ENCODE peak calls at places on chromosomes 5 and 9, in nine cellular contexts. L is tibial nerve, U is K562, F is ovary, G is pancreas, I is GM23248, A is coronary artery, E is kidney, V is thoracic aorta. J is an unnamed sample.

GRCh38 chr5:10668697-10669096 is 92.3 kb downstream of the DAP start:
- DNase-seq in I (peak), E (no peak), U (no peak), G (no peak), V (no peak), F (no peak), L (no peak), A (no peak), J (no peak)

GRCh38 chr5:95081500-95082355 is 203.2 kb downstream of the MCTP1 start:
- DNase-seq in F (no peak), U (no peak), I (peak), E (peak), V (no peak), A (no peak), L (peak), G (no peak), J (no peak)

GRCh38 chr5:141543053-141543452 is 54.2 kb downstream of the PCDHGC5 start:
- DNase-seq in F (no peak), U (no peak), E (no peak), I (no peak), L (no peak), G (no peak), V (no peak), A (no peak), J (no peak)

GRCh38 chr5:39376293-39376714 is 12.0 kb upstream of the C9 start:
- DNase-seq in U (peak), G (peak), F (no peak), A (no peak), I (peak), V (no peak), L (no peak), E (no peak), J (no peak)

GRCh38 chr5:137312060-137312459 is 187.1 kb downstream of the SPOCK1 start:
- DNase-seq in F (no peak), A (no peak), I (no peak), G (no peak), L (no peak), V (no peak), U (no peak), E (no peak), J (no peak)

GRCh38 chr5:151384106-151384505 is 36.7 kb upstream of the SLC36A2 start:
- DNase-seq in V (no peak), I (peak), U (no peak), A (no peak), F (no peak), L (no peak), G (no peak), E (no peak), J (no peak)

GRCh38 chr9:130336885-130337284 is 71.3 kb downstream of the HMCN2 start:
- DNase-seq in L (no peak), G (no peak), U (no peak), I (no peak), F (no peak), V (no peak), A (no peak), E (no peak), J (no peak)

GRCh38 chr9:134419684-134420076 is 93.4 kb downstream of the RXRA start:
- DNase-seq in E (no peak), U (peak), G (no peak), I (peak), F (no peak), L (no peak), V (no peak), A (no peak), J (no peak)

GRCh38 chr9:28801144-28801799 is 1228.0 kb upstream of the C9orf72 start:
- DNase-seq in U (no peak), L (no peak), E (no peak), V (no peak), I (no peak), F (no peak), G (no peak), A (no peak), J (no peak)

GRCh38 chr9:35645736-35646582 is 4.8 kb downstream of the SIT1 start:
- DNase-seq in V (no peak), E (no peak), G (peak), U (peak), F (no peak), A (no peak), L (no peak), I (peak), J (no peak)

GRCh38 chr9:69058101-69058500 is 22.5 kb downstream of the FXN start:
- DNase-seq in F (no peak), E (no peak), I (no peak), A (peak), L (no peak), G (no peak), V (no peak), U (no peak), J (no peak)

GRCh38 chr9:90029996-90030395 is 425.2 kb downstream of the GADD45G start:
- DNase-seq in G (no peak), V (no peak), A (no peak), E (no peak), F (no peak), L (no peak), U (no peak), I (peak), J (no peak)

GRCh38 chr5:168295574-168296201 is 4.2 kb downstream of the WWC1 start:
- DNase-seq in G (peak), V (no peak), E (peak), F (peak), I (peak), U (no peak), L (no peak), A (no peak), J (peak)

GRCh38 chr5:73114029-73114688 is 6.2 kb upstream of the TMEM171 start:
- DNase-seq in I (no peak), V (no peak), E (no peak), G (peak), L (no peak), F (no peak), U (no peak), A (no peak), J (no peak)

DNA sequence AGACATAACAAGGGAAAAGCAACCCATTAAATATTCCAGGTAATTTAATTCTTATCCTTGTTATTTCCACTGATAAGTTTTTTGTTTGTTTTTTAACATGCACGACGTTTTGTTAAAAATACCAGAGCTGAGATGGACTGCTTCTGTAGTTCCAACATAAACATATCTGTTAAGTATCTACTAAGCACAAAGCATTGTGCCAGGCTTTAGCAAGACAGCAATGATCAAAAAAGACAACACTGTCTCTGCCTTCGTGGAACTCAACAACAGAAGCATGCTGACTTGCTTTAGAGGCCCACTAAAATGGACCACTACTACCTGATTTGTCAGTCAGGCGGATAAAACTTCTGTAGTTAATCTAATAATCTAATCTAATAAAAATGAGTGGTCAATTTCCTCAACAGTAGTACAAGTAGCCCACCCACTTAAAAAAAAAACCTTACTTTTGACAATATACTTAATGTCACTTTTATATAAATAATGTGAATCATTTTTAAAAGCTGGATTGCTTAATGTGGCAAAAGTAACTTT is 3.1 kb downstream of the RAB14 start:
- DNase-seq in F (no peak), G (no peak), V (no peak), E (no peak), I (peak), L (no peak), A (no peak), U (no peak), J (no peak)
- H3K27ac ChIP-seq in F (no peak), G (no peak), V (no peak), E (no peak), I (no peak), L (no peak), A (no peak), U (peak), J (no peak)

GRCh38 chr9:81375461-81376100 is 313.8 kb downstream of the TLE1 start:
- DNase-seq in U (no peak), G (no peak), L (no peak), F (no peak), E (no peak), V (no peak), I (no peak), A (no peak), J (no peak)
- H3K27ac ChIP-seq in U (no peak), G (no peak), L (no peak), F (no peak), E (no peak), V (no peak), I (no peak), A (peak), J (no peak)

GRCh38 chr9:107316795-107317661 is 33.9 kb downstream of the RAD23B start:
- DNase-seq in V (no peak), U (no peak), G (no peak), E (no peak), L (no peak), F (no peak), A (no peak), I (no peak), J (no peak)
- H3K27ac ChIP-seq in V (no peak), U (no peak), G (no peak), E (no peak), L (no peak), F (no peak), A (no peak), I (no peak), J (no peak)

DNA sequence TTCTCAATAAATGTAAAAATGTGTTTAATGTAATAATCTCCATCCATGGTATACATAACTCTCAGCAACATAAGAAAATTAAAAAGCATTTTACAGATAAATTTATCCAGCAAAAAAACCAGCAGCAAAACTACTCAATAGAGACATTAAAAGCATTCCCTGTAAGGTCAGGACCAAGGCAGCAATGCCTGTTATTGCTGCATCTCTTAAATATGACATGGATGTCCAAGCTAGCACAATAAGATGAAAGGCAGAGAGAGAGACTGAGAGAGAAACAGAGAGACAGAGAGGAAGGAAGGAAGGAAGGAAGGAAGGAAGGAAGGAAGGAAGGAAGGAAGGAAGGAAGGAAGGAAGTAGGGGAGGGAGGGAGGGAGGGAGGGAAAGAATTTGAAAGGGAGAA is 289.0 kb upstream of the PAPPA start:
- DNase-seq in F (no peak), E (no peak), I (no peak), L (no peak), A (no peak), V (no peak), U (no peak), G (no peak), J (no peak)
- H3K27ac ChIP-seq in F (no peak), E (no peak), I (no peak), L (no peak), A (no peak), V (no peak), U (no peak), G (no peak), J (no peak)

GRCh38 chr9:131668057-131668438 is 71.8 kb downstream of the RAPGEF1 start:
- DNase-seq in V (no peak), F (no peak), G (no peak), U (no peak), L (no peak), I (no peak), E (no peak), A (no peak), J (no peak)
- H3K27ac ChIP-seq in V (peak), F (no peak), G (no peak), U (no peak), L (peak), I (peak), E (no peak), A (peak), J (peak)

DNA sequence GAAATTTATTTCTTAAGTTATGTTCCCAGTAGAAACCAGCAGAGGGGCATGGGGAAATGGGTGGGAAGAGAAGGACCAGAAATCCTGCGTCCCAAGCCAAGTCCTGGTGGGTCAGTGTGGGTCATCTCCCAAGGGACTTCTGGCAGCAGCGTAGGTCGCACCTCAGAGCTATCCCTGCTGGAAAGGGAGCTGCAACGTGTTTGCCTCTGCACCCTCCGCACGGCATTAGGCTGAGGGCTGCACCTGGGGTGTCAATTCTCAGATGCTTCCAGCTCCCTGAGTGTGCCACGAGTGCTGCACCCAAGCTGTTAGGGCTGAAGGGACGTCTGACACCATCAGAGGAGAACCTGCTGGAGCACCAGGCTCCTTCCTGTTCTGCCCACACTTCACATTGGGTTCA is 182.8 kb downstream of the CACNA1B start:
- DNase-seq in U (no peak), E (peak), V (no peak), F (peak), G (no peak), L (no peak), I (no peak), A (no peak), J (no peak)
- H3K27ac ChIP-seq in U (no peak), E (no peak), V (no peak), F (no peak), G (no peak), L (no peak), I (no peak), A (no peak), J (no peak)

DNA sequence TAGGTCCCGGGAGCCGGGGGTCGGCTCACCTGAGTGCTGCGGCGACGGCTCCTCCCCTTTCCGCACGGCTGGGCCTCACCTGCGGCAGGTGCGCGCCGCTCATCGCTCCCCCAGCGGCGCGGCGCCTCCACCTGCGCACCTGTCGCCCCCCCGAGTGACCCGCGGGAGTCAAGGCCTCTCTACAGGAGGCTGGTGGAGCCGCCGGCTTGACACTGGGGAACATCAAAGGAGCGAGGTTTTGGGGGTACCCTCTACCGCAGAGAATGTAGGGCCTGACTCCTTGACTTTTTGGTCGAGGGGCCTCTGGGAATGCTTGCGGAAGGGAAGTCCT is 483 bp upstream of the IER5L start:
- DNase-seq in F (no peak), G (no peak), L (no peak), I (no peak), U (no peak), E (no peak), A (no peak), V (no peak), J (no peak)
- H3K27ac ChIP-seq in F (no peak), G (no peak), L (no peak), I (no peak), U (no peak), E (no peak), A (no peak), V (no peak), J (no peak)

GRCh38 chr9:95511232-95511951 is 5.4 kb downstream of the PTCH1 start:
- DNase-seq in I (peak), L (peak), V (no peak), G (no peak), E (peak), F (no peak), U (no peak), A (peak), J (no peak)
- H3K27ac ChIP-seq in I (peak), L (peak), V (peak), G (peak), E (peak), F (peak), U (peak), A (peak), J (peak)

J was measured in caudate nucleus.